ENCODE peak calls at places on chromosomes 4 and X, in four cellular contexts. S is HCT116, G is esophagus squamous epithelium, Z is lower leg skin. F is an unnamed sample.

GRCh38 chr4:111937368-111937767 is 207.9 kb upstream of the FAM241A start:
- DNase-seq in S (peak; percentile 48), G (no peak), Z (no peak), F (peak; percentile 5)

GRCh38 chr4:105248613-105249012 is 101.9 kb downstream of the TET2 start:
- DNase-seq in S (no peak), G (no peak), Z (no peak), F (no peak)

GRCh38 chrX:71496476-71496875 is 36.4 kb upstream of the OGT start:
- DNase-seq in S (no peak), G (no peak), Z (no peak), F (no peak)

GRCh38 chr4:73726000-73726399 is 14.4 kb upstream of the CXCL8 start:
- DNase-seq in S (peak; percentile 63), G (no peak), Z (no peak), F (no peak)

GRCh38 chr4:139694522-139694921 is 28.9 kb downstream of the MGST2 start:
- DNase-seq in S (no peak), G (no peak), Z (no peak), F (no peak)

GRCh38 chr4:73341454-73341853 is 62.6 kb upstream of the ALB start:
- DNase-seq in S (peak; percentile 33), G (no peak), Z (no peak), F (peak; percentile 41)

GRCh38 chr4:59960143-59960542 is 1240.0 kb upstream of the ADGRL3 start:
- DNase-seq in S (no peak), G (no peak), Z (no peak), F (no peak)

GRCh38 chrX:28273751-28274150 is 292.5 kb upstream of the DCAF8L1 start:
- DNase-seq in S (no peak), G (no peak), Z (no peak), F (no peak)

GRCh38 chr4:77015390-77015789 is 60.4 kb downstream of the CCNI start:
- DNase-seq in S (no peak), G (no peak), Z (no peak), F (no peak)

GRCh38 chr4:41709844-41710481 is 38.6 kb downstream of the PHOX2B start:
- DNase-seq in S (no peak), G (no peak), Z (no peak), F (no peak)

GRCh38 chr4:89110541-89110985 is 770 bp upstream of the TIGD2 start:
- DNase-seq in S (no peak), G (no peak), Z (peak; percentile 17), F (no peak)

GRCh38 chr4:89113415-89113814 is 2.1 kb downstream of the TIGD2 start:
- DNase-seq in S (no peak), G (no peak), Z (no peak), F (no peak)

GRCh38 chr4:89111833-89112563 is 665 bp downstream of the TIGD2 start:
- DNase-seq in S (no peak), G (no peak), Z (peak; percentile 37), F (peak; percentile 34)

GRCh38 chr4:89109841-89110540 is 1.3 kb upstream of the TIGD2 start:
- DNase-seq in S (no peak), G (no peak), Z (no peak), F (peak; percentile 22)

GRCh38 chr4:89110986-89111832 is at the start of gene TIGD2:
- DNase-seq in S (peak; percentile 71), G (peak; percentile 37), Z (peak; percentile 72), F (peak; percentile 94)
- TF ChIP-seq POLR2A in S (peak; percentile 72), G (peak; percentile 71), Z (no peak), F (peak; percentile 77)

DNA sequence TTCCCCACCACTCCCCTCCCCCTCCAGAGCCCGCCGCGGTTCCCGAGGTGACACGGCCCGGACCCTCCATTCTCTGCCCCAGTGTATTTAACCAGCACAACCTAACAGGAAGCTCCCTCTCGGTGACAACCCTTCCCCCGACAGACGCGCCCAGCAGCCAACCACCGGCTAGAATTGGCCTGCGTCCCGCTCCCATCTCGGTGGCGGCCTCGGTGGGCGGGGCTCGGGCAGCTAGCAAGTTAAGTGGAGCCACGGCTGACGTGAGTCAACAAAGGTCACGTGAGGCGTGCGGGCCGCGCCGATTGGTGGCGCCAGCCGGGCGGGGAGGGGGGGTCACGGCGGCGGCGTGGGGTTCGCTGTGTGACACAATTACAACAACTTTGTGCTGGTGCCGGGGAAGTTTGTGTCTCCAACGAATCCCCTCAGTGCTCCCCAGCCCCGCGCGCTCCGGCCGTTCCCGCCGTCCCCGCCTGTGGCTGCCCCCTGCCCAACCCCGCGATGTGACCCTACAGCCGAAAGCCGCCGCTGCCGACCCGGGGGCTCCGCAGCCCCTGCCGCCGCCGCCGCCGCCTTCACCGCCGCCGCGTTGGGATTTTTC is at the start of gene KDM6A:
- DNase-seq in S (peak; percentile 83), G (peak; percentile 98), Z (peak; percentile 94), F (peak; percentile 98)
- TF ChIP-seq POLR2A in S (peak; percentile 30), G (peak; percentile 82), Z (peak; percentile 17), F (peak; percentile 54)

GRCh38 chr4:55397024-55397520 is 1.3 kb downstream of the TMEM165 start:
- DNase-seq in S (no peak), G (no peak), Z (no peak), F (peak; percentile 39)

GRCh38 chr4:55397521-55398321 is 2.0 kb downstream of the TMEM165 start:
- DNase-seq in S (no peak), G (no peak), Z (no peak), F (peak; percentile 37)

GRCh38 chr4:55395529-55396304 is at the start of gene TMEM165:
- DNase-seq in S (peak; percentile 77), G (peak; percentile 71), Z (peak; percentile 87), F (peak; percentile 92)

GRCh38 chr4:55395218-55395528 is 584 bp upstream of the TMEM165 start:
- DNase-seq in S (no peak), G (no peak), Z (no peak), F (no peak)

DNA sequence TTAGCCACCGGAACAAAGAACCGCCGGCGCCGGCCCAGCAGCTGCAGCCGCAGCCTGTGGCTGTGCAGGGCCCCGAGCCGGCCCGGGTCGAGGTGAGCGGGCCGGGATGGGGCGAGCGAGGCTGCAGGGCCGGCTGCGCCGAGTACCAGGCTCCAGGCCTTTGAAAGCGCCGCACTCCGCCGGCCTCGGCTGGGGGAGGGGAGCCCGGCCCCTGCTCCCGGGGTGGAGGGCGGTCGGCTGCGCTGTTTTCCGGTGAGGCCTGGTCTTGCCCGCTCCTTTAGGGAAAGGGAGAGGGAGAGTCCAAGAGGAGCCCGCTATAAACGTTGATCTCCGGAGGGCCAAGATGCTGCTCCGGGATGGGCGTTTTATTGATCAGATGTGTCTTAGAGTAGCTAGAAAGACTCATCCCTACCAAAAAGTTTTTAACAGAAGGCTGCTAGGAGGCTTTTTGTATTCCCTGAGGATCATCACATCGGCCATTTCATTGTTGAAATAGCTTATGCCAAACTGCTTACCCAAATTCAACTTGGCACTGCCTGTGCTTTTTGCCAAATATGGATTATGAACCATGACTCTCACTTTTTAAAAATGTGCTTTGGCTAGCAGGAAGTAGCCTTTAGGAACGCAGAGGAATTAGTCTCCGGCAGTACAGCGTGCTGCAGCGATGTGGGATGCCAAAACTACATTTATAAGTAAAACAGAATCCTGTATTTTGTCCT is 707 bp downstream of the TMEM165 start:
- DNase-seq in S (no peak), G (no peak), Z (peak; percentile 23), F (peak; percentile 77)
- TF ChIP-seq POLR2A in S (no peak), G (no peak), Z (no peak), F (no peak)

DNA sequence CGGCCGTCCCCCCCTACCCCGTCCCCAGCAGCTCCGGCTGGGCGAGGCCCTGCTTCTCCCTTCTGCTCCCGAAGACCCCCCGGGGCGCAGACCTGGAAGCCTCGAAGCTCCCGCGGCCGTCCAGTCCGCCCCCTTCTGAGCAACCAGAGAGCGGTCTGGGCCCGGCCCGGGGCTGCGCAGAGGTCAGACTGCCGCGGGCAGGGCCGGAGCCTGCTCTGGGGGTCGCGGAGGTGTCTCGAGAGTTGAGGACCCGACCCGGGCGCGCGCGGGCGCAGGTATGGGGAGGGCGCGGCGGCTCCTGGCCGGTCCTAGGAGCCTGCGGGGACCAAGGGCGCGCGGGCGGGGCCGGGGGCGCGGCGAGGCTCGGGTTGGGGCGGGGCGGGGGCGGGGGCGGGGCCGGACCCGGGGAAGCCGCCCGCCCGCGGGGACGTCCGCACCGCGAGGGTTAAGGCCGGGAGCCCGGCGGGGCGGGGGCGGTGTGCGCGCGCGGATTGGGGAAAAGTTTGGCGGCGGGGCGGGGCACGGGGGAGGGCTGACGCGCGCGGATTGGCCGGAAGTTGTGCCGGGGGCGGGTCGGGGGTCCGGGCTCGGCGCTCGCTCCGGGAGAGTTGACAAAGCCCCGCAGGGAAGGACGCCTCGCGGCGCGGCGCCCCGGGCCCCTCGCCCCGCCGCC is at the start of gene FGFRL1:
- DNase-seq in S (peak; percentile 73), G (peak; percentile 49), Z (peak; percentile 85), F (peak; percentile 89)
- TF ChIP-seq POLR2A in S (no peak), G (no peak), Z (no peak), F (no peak)